ENCODE peak calls at places on chromosomes 6 and 20, in five cellular contexts. J is fibroblast of lung, Y is endothelial cell of umbilical vein, L is body of pancreas, Z is endodermal cell. O is an unnamed sample.

GRCh38 chr6:167937948-167938911 is 59.2 kb upstream of the KIF25 start:
- DNase-seq in J (no peak), Y (no peak), L (no peak), Z (peak; percentile 65), O (no peak)

GRCh38 chr6:139251377-139252017 is 40.3 kb downstream of the TXLNB start:
- DNase-seq in J (no peak), Y (no peak), L (no peak), Z (no peak), O (no peak)

GRCh38 chr20:19850190-19850533 is 92.1 kb downstream of the RIN2 start:
- DNase-seq in J (no peak), Y (no peak), L (peak; percentile 14), Z (no peak), O (no peak)

GRCh38 chr6:38803129-38803528 is 88.0 kb downstream of the DNAH8 start:
- DNase-seq in J (no peak), Y (no peak), L (no peak), Z (no peak), O (no peak)

GRCh38 chr6:29946787-29947186 is 4.5 kb downstream of the HLA-A start:
- DNase-seq in J (no peak), Y (no peak), L (no peak), Z (no peak), O (no peak)

GRCh38 chr20:58547527-58548475 is 32.6 kb upstream of the APCDD1L start:
- DNase-seq in J (peak; percentile 89), Y (peak; percentile 49), L (no peak), Z (peak; percentile 15), O (no peak)

GRCh38 chr20:41178904-41179432 is 41.6 kb downstream of the PLCG1 start:
- DNase-seq in J (peak; percentile 18), Y (peak; percentile 63), L (no peak), Z (peak; percentile 41), O (no peak)

GRCh38 chr20:2314759-2315439 is 19.1 kb downstream of the TGM3 start:
- DNase-seq in J (peak; percentile 97), Y (no peak), L (peak; percentile 39), Z (no peak), O (no peak)

GRCh38 chr20:23131766-23132165 is 45.6 kb upstream of the CD93 start:
- DNase-seq in J (peak; percentile 56), Y (peak; percentile 28), L (no peak), Z (no peak), O (no peak)

GRCh38 chr20:47857142-47857993 is 72.1 kb upstream of the SULF2 start:
- DNase-seq in J (peak; percentile 85), Y (no peak), L (no peak), Z (peak; percentile 60), O (peak; percentile 80)

GRCh38 chr6:138588805-138589434 is 89.6 kb upstream of the NHSL1 start:
- DNase-seq in J (peak; percentile 66), Y (peak; percentile 78), L (peak; percentile 60), Z (peak; percentile 87), O (peak; percentile 70)

GRCh38 chr6:37319156-37319555 is 34.6 kb upstream of the RNF8 start:
- DNase-seq in J (peak; percentile 13), Y (no peak), L (no peak), Z (peak; percentile 58), O (no peak)

GRCh38 chr20:48175261-48175660 is 390.0 kb upstream of the SULF2 start:
- DNase-seq in J (no peak), Y (no peak), L (no peak), Z (no peak), O (no peak)

GRCh38 chr20:33667245-33668086 is 723 bp downstream of the ACTL10 start:
- DNase-seq in J (peak; percentile 70), Y (peak; percentile 73), L (peak; percentile 71), Z (peak; percentile 70), O (peak; percentile 56)

GRCh38 chr6:47437592-47437991 is 40.0 kb upstream of the CD2AP start:
- DNase-seq in J (no peak), Y (no peak), L (no peak), Z (no peak), O (peak; percentile 36)

GRCh38 chr20:6767536-6768227 is at the start of gene BMP2:
- DNase-seq in J (peak; percentile 75), Y (peak; percentile 74), L (peak; percentile 53), Z (peak; percentile 82), O (peak; percentile 70)

GRCh38 chr6:19181252-19181651 is 655.9 kb upstream of the ID4 start:
- DNase-seq in J (no peak), Y (no peak), L (no peak), Z (no peak), O (no peak)

GRCh38 chr6:157110620-157111019 is 212.7 kb downstream of the TMEM242 start:
- DNase-seq in J (peak; percentile 72), Y (no peak), L (no peak), Z (no peak), O (no peak)

GRCh38 chr6:28218312-28219248 is 6.5 kb upstream of the ZSCAN9 start:
- DNase-seq in J (peak; percentile 69), Y (peak; percentile 59), L (peak; percentile 71), Z (peak; percentile 81), O (peak; percentile 88)

GRCh38 chr6:95866732-95867131 is 149.0 kb upstream of the FUT9 start:
- DNase-seq in J (no peak), Y (no peak), L (peak; percentile 35), Z (peak; percentile 72), O (no peak)

GRCh38 chr6:168584251-168584650 is 143.3 kb downstream of the SMOC2 start:
- DNase-seq in J (peak; percentile 17), Y (no peak), L (peak; percentile 34), Z (no peak), O (no peak)

GRCh38 chr20:21050710-21051109 is 55.4 kb downstream of the LINC00237 start:
- DNase-seq in J (no peak), Y (no peak), L (no peak), Z (no peak), O (no peak)

GRCh38 chr6:152026291-152026690 is 218.8 kb downstream of the ESR1 start:
- DNase-seq in J (no peak), Y (no peak), L (no peak), Z (no peak), O (peak; percentile 22)

GRCh38 chr6:45677381-45677992 is 299.8 kb upstream of the SUPT3H start:
- DNase-seq in J (peak; percentile 74), Y (peak; percentile 90), L (peak; percentile 52), Z (peak; percentile 31), O (peak; percentile 59)

GRCh38 chr6:16721977-16722376 is 39.3 kb downstream of the ATXN1 start:
- DNase-seq in J (peak; percentile 67), Y (peak; percentile 55), L (no peak), Z (no peak), O (no peak)

GRCh38 chr20:52192296-52193007 is 873 bp upstream of the ZFP64 start:
- DNase-seq in J (no peak), Y (no peak), L (peak; percentile 27), Z (peak; percentile 89), O (peak; percentile 68)

GRCh38 chr6:62286470-62286843 is 432 bp upstream of the KHDRBS2 start:
- DNase-seq in J (no peak), Y (no peak), L (no peak), Z (no peak), O (no peak)

GRCh38 chr6:169963581-169964297 is 212.3 kb downstream of the ERMARD start:
- DNase-seq in J (no peak), Y (no peak), L (no peak), Z (peak; percentile 29), O (no peak)

GRCh38 chr6:90202156-90202555 is 94.5 kb downstream of the BACH2 start:
- DNase-seq in J (no peak), Y (no peak), L (no peak), Z (no peak), O (no peak)

GRCh38 chr6:161272600-161273355 is 1.1 kb downstream of the AGPAT4 start:
- DNase-seq in J (peak; percentile 79), Y (peak; percentile 46), L (peak; percentile 31), Z (peak; percentile 82), O (no peak)

GRCh38 chr20:37886851-37887297 is 16.1 kb upstream of the VSTM2L start:
- DNase-seq in J (no peak), Y (no peak), L (no peak), Z (no peak), O (no peak)

GRCh38 chr6:2944405-2945068 is 26.8 kb downstream of the SERPINB6 start:
- DNase-seq in J (no peak), Y (no peak), L (no peak), Z (no peak), O (no peak)

GRCh38 chr6:12348530-12349511 is 58.7 kb downstream of the EDN1 start:
- DNase-seq in J (peak; percentile 92), Y (peak; percentile 61), L (peak; percentile 14), Z (no peak), O (no peak)

GRCh38 chr6:373773-374724 is 17.5 kb upstream of the IRF4 start:
- DNase-seq in J (no peak), Y (no peak), L (no peak), Z (peak; percentile 48), O (peak; percentile 37)
- TF ChIP-seq CTCF in J (peak; percentile 38), Y (no peak), L (peak; percentile 17), Z (no peak), O (no peak)

GRCh38 chr6:32117461-32117860 is 8.3 kb upstream of the TNXB start:
- DNase-seq in J (no peak), Y (no peak), L (no peak), Z (peak; percentile 67), O (no peak)

GRCh38 chr6:32114853-32115252 is 5.7 kb upstream of the TNXB start:
- DNase-seq in J (no peak), Y (no peak), L (no peak), Z (no peak), O (no peak)

GRCh38 chr6:32115623-32116022 is 6.5 kb upstream of the TNXB start:
- DNase-seq in J (no peak), Y (no peak), L (no peak), Z (no peak), O (no peak)

GRCh38 chr6:32118782-32119628 is 9.0 kb downstream of the ATF6B start:
- DNase-seq in J (peak; percentile 74), Y (peak; percentile 87), L (peak; percentile 89), Z (peak; percentile 95), O (peak; percentile 87)

GRCh38 chr6:32116674-32117073 is 7.5 kb upstream of the TNXB start:
- DNase-seq in J (no peak), Y (no peak), L (no peak), Z (peak; percentile 76), O (no peak)
- TF ChIP-seq CTCF in J (peak; percentile 58), Y (peak; percentile 27), L (no peak), Z (peak; percentile 73), O (no peak)

DNA sequence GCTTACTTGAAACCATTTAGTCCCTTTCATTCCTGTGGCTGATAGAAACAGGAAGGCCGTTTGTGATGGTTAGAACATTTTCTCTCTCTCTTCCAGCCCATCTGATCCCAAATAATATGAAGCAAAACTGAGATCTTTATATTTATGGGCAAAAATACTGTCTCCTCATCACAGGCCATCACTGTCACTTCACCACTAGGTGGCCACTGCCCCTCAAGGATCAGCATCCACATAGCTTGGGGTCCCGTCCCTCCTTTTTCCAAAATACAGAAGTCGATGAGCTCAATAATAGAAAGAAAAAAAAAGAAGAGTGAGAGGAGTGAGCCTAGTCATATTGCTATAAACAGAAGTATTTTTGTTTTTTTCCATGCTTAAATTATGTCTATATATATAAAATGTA is 46.4 kb upstream of the LAMP5 start:
- DNase-seq in J (no peak), Y (no peak), L (no peak), Z (peak; percentile 53), O (no peak)
- TF ChIP-seq CTCF in J (peak; percentile 64), Y (peak; percentile 48), L (peak; percentile 40), Z (peak; percentile 90), O (no peak)

DNA sequence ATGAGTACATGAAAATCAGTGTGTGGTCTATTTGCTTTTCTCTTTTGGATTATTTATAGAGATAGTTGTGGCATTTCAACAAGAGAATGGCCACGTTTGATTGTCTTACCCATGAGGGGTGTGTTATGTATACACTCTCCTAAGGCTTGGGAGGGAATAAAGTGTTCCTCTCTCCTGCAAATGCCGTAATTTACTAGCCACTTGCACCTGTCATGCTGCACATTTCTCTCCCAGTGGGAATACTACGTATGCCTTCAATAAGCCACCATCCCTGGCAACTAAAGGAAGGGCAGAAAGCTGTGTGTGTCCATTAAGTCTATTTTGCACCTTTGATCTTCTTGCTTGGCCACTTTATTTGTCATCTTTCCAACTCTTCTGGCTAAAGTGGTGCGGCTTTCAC is 541.2 kb downstream of the QKI start:
- DNase-seq in J (no peak), Y (no peak), L (no peak), Z (no peak), O (no peak)
- TF ChIP-seq CTCF in J (no peak), Y (no peak), L (no peak), Z (no peak), O (no peak)